ENCODE peak calls at places on chromosomes 3 and 15, in eight cellular contexts. D, M, H, E, G, P, X and C are unnamed samples.

GRCh38 chr3:126431103-126431534 is 36.4 kb downstream of the CFAP100 start:
- DNase-seq in E (no peak), P (no peak), M (no peak), G (no peak), H (no peak), D (no peak), X (no peak), C (no peak)

GRCh38 chr3:107683447-107683846 is 160.7 kb downstream of the BBX start:
- DNase-seq in D (peak), H (no peak), M (no peak), P (no peak), E (no peak), G (no peak), X (no peak), C (no peak)

GRCh38 chr15:71448688-71449114 is 333.4 kb downstream of the THSD4 start:
- DNase-seq in H (peak), M (peak), G (peak), P (peak), E (peak), X (peak), D (peak), C (no peak)

GRCh38 chr15:25437751-25438600 is 848 bp downstream of the UBE3A start:
- DNase-seq in G (peak), E (peak), P (no peak), M (peak), D (peak), H (no peak), X (no peak), C (peak)

GRCh38 chr3:51568978-51569377 is 30.5 kb downstream of the RAD54L2 start:
- DNase-seq in G (no peak), X (no peak), P (no peak), E (no peak), M (no peak), H (no peak), D (no peak), C (no peak)

GRCh38 chr15:29570931-29571727 is 251.1 kb downstream of the TJP1 start:
- DNase-seq in D (peak), M (no peak), P (no peak), X (no peak), G (peak), H (no peak), E (no peak), C (no peak)

GRCh38 chr3:62119139-62119538 is 254.2 kb downstream of the FEZF2 start:
- DNase-seq in G (no peak), X (no peak), P (no peak), E (peak), M (no peak), H (no peak), D (no peak), C (no peak)

GRCh38 chr3:186362988-186363387 is 954 bp upstream of the DGKG start:
- DNase-seq in G (no peak), X (no peak), M (no peak), E (peak), H (no peak), P (no peak), D (no peak), C (no peak)

GRCh38 chr3:104521606-104522336 is 844.9 kb upstream of the ALCAM start:
- DNase-seq in G (no peak), H (no peak), X (no peak), D (no peak), E (peak), P (no peak), M (no peak), C (peak)

GRCh38 chr15:29570121-29570930 is 251.9 kb downstream of the TJP1 start:
- DNase-seq in X (no peak), E (no peak), P (no peak), D (peak), H (no peak), G (no peak), M (no peak), C (no peak)

GRCh38 chr3:158802399-158803023 is 657 bp downstream of the MFSD1 start:
- DNase-seq in P (no peak), M (no peak), G (no peak), D (no peak), E (peak), H (no peak), X (no peak), C (no peak)

GRCh38 chr15:97470417-97470816 is 490.1 kb upstream of the ARRDC4 start:
- DNase-seq in X (no peak), M (no peak), H (no peak), P (no peak), D (no peak), G (no peak), E (no peak), C (no peak)

GRCh38 chr3:29668233-29668632 is 387.4 kb downstream of the RBMS3 start:
- DNase-seq in P (no peak), X (no peak), M (no peak), E (no peak), D (no peak), H (no peak), G (peak), C (no peak)

GRCh38 chr15:52080031-52080430 is 32.5 kb downstream of the BCL2L10 start:
- DNase-seq in E (no peak), G (peak), D (no peak), P (no peak), M (no peak), H (no peak), X (no peak), C (no peak)

GRCh38 chr15:79308874-79309273 is 2.0 kb upstream of the TMED3 start:
- DNase-seq in M (no peak), H (no peak), E (no peak), X (no peak), P (no peak), D (no peak), G (no peak), C (no peak)

GRCh38 chr3:168272343-168272984 is 176.7 kb upstream of the GOLIM4 start:
- DNase-seq in D (peak), X (no peak), P (no peak), G (peak), H (no peak), M (no peak), E (no peak), C (no peak)

GRCh38 chr15:101642361-101642760 is 9.8 kb downstream of the TM2D3 start:
- DNase-seq in G (no peak), X (no peak), D (peak), P (no peak), M (no peak), E (no peak), H (no peak), C (no peak)

GRCh38 chr3:190617185-190617584 is 103.3 kb downstream of the IL1RAP start:
- DNase-seq in E (no peak), M (no peak), H (no peak), P (no peak), X (no peak), G (peak), D (no peak), C (no peak)

GRCh38 chr3:170584585-170585007 is 1.3 kb downstream of the SLC7A14 start:
- DNase-seq in D (peak), E (peak), P (no peak), M (peak), H (no peak), X (no peak), G (peak), C (peak)

GRCh38 chr15:81813215-81813614 is 232.6 kb downstream of the MEX3B start:
- DNase-seq in X (no peak), M (no peak), E (no peak), P (no peak), G (peak), D (no peak), H (peak), C (no peak)

GRCh38 chr15:70243686-70244540 is 146.2 kb upstream of the TLE3 start:
- DNase-seq in X (no peak), D (no peak), M (no peak), G (no peak), E (no peak), H (no peak), P (no peak), C (no peak)

GRCh38 chr3:80424951-80425350 is 657.2 kb upstream of the ROBO1 start:
- DNase-seq in D (no peak), X (no peak), E (no peak), M (no peak), H (no peak), G (no peak), P (no peak), C (no peak)

GRCh38 chr3:9196009-9196408 is 53.4 kb downstream of the SRGAP3 start:
- DNase-seq in X (no peak), E (no peak), G (no peak), P (no peak), D (no peak), M (no peak), H (peak), C (no peak)

GRCh38 chr15:63350178-63350621 is 31.4 kb downstream of the CA12 start:
- DNase-seq in M (no peak), H (no peak), E (peak), D (peak), P (no peak), X (no peak), G (no peak), C (peak)

GRCh38 chr3:182908471-182908870 is 71.9 kb downstream of the DCUN1D1 start:
- DNase-seq in P (no peak), D (peak), E (no peak), X (no peak), M (no peak), H (no peak), G (no peak), C (no peak)

GRCh38 chr15:82047493-82048446 is 2.0 kb upstream of the MEX3B start:
- DNase-seq in P (no peak), E (peak), G (no peak), X (no peak), H (no peak), M (no peak), D (peak), C (no peak)

GRCh38 chr3:32391643-32392529 is at the start of gene CMTM7:
- DNase-seq in G (peak), E (peak), M (no peak), P (no peak), H (no peak), X (no peak), D (peak), C (peak)

GRCh38 chr3:63051920-63052319 is 176.7 kb upstream of the CADPS start:
- DNase-seq in G (no peak), D (peak), X (peak), P (peak), E (no peak), M (peak), H (peak), C (no peak)

GRCh38 chr3:163476179-163476578 is 1602.1 kb downstream of the SI start:
- DNase-seq in E (no peak), G (peak), P (no peak), X (no peak), H (no peak), M (no peak), D (no peak), C (no peak)

GRCh38 chr3:77254967-77255831 is 215.3 kb downstream of the ROBO2 start:
- DNase-seq in D (peak), H (no peak), G (peak), X (peak), M (peak), P (peak), E (no peak), C (no peak)

GRCh38 chr3:50147447-50147846 is 7.7 kb upstream of the SEMA3F start:
- DNase-seq in X (no peak), P (no peak), H (no peak), D (no peak), M (no peak), E (no peak), G (no peak), C (no peak)

GRCh38 chr15:97959738-97960363 is 652 bp upstream of the ARRDC4 start:
- DNase-seq in G (no peak), D (no peak), M (no peak), P (no peak), X (no peak), H (no peak), E (no peak), C (no peak)

GRCh38 chr3:16801698-16802097 is 83.1 kb upstream of the PLCL2 start:
- DNase-seq in X (peak), M (peak), E (no peak), P (peak), D (peak), H (no peak), G (no peak), C (no peak)

DNA sequence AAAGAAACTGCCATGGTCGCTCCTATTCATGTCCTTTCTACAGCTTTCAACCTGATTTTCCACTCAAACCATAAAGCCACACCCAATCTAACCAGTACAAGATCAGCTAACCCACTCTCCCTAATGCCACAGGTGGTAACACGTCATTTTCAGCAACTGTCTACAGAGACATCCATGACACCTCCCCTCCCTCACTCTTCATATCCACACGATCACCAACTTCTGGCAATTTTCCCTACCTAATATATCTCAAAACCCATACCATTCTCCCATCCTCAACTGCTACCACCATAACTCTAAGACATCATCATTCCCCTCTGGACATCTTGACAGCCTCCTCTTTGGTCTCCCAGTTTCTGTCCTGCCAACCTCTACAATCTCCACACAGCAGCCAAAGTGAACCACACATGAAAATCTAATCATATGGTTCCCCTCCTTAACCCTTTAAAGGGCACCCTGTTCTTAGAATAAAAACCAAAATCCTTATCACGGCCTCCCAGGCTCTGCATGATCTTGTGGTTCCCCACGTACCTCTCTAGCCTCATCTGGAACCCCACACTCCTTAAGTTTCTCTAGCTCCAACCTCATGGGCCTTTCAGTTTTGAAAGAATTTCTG is 33.6 kb downstream of the SPINK8 start:
- DNase-seq in G (no peak), X (no peak), P (no peak), H (no peak), E (no peak), M (no peak), D (no peak), C (no peak)
- H3K4me3 ChIP-seq in G (peak), X (peak), P (no peak), H (no peak), E (peak), M (no peak), D (peak), C (peak)

DNA sequence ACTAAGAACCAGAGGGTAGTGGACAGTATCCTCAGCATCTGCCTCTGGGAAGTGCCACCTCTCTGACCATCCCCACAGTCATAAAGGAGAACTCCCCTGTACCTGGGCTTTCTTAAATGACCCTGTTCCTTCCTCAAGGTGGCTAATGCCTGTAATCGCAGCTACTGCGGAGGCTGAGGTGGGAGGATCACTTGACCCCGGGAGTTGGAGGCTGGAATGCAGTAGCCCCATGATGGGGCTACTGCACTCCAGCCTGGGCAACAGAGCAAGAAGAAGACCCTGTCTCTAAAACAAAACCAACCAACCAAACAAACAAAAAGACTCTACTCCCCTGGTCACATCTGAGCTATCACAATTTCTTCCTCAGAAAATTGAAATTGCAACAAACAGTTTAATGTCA is 848 bp upstream of the BUB1B start:
- DNase-seq in E (no peak), D (no peak), X (no peak), M (no peak), G (no peak), H (no peak), P (no peak), C (no peak)
- H3K4me3 ChIP-seq in E (no peak), D (no peak), X (no peak), M (no peak), G (peak), H (no peak), P (no peak), C (no peak)

DNA sequence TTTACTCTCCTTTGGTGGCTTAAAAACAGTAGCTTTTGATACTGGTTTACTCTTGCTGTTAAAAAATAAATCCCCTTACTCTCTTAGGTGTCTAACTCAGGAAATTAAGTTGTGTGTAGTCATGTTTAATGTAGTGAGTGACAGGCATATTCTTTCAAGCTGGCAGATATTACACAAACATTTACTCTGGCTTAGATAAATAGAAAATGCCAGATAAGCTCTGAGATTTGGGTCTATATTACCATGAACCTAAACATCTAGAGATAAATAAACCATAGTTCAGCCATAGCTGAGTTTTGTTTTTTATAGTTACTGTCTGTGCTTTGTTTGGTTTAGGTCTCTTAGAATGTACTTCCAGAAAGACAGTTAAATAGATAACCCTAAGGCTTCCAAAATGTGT is 2.4 kb downstream of the SEMA6D start:
- DNase-seq in G (peak), P (no peak), E (no peak), X (no peak), D (no peak), H (no peak), M (no peak), C (no peak)
- H3K4me3 ChIP-seq in G (no peak), P (no peak), E (peak), X (no peak), D (peak), H (no peak), M (no peak), C (peak)

GRCh38 chr15:57387011-57387410 is 10.7 kb downstream of the CGNL1 start:
- DNase-seq in P (no peak), E (no peak), M (no peak), H (no peak), X (no peak), D (no peak), G (no peak), C (no peak)
- H3K4me3 ChIP-seq in P (no peak), E (no peak), M (no peak), H (peak), X (no peak), D (no peak), G (no peak), C (no peak)

GRCh38 chr3:147356909-147357733 is 49.2 kb downstream of the ZIC4 start:
- DNase-seq in E (no peak), H (no peak), M (no peak), D (peak), G (no peak), P (no peak), X (peak), C (no peak)

GRCh38 chr3:147358144-147358992 is 48.0 kb downstream of the ZIC4 start:
- DNase-seq in G (no peak), D (no peak), H (no peak), P (no peak), M (no peak), X (no peak), E (no peak), C (no peak)

GRCh38 chr3:147354621-147355020 is 51.7 kb downstream of the ZIC4 start:
- DNase-seq in X (no peak), M (no peak), H (no peak), E (no peak), G (no peak), P (no peak), D (no peak), C (no peak)

GRCh38 chr3:147356145-147356908 is 50.0 kb downstream of the ZIC4 start:
- DNase-seq in H (no peak), D (no peak), X (no peak), G (no peak), M (no peak), E (no peak), P (no peak), C (no peak)

DNA sequence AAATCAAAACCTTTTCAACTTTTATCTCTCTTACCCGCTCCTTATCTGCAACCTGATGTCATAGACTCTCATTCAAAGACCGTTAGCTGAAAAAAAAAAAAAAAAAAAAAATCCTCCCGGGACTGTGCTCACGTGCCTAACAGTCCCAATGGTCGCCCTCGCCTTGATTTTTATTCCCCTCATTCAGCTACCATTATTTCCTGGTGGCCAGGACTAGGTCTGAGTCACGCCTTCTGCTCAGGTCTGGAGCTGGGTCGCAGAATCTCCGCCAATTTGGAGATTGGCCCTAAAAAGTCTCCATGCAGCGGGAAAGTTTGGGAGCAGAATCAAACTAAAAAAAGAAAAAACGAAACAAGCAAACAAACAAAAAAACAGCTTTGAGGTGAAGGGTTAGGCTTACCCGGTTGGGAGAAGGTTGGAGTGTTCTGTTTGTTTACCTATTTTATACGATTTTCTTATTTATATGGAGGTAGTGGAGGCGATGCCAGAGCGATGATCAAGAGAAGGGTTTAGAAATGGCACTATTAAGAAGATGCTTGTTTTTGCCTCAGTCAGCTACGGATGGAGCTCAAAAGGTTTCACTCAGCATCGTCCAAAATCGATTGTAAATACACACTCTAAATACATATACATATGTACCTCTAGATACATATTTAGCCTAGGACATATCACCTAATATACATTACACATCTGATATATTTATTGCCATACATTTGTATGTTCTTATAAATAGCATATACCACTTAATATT is 51.1 kb downstream of the ZIC4 start:
- DNase-seq in P (no peak), G (no peak), X (no peak), E (no peak), M (no peak), D (no peak), H (no peak), C (no peak)
- H3K4me3 ChIP-seq in P (no peak), G (no peak), X (no peak), E (no peak), M (no peak), D (no peak), H (peak), C (no peak)

GRCh38 chr3:119279101-119279554 is 15.1 kb upstream of the ARHGAP31 start:
- DNase-seq in E (peak), P (no peak), H (no peak), D (no peak), X (no peak), G (no peak), M (no peak), C (peak)
- H3K4me3 ChIP-seq in E (no peak), P (no peak), H (no peak), D (no peak), X (no peak), G (no peak), M (no peak), C (peak)

GRCh38 chr15:41777421-41777973 is 3.2 kb downstream of the MAPKBP1 start:
- DNase-seq in H (no peak), D (peak), G (peak), P (no peak), E (no peak), M (no peak), X (no peak), C (no peak)
- H3K4me3 ChIP-seq in H (no peak), D (peak), G (peak), P (no peak), E (no peak), M (no peak), X (peak), C (no peak)

GRCh38 chr3:184315506-184315867 is 1.1 kb downstream of the EIF4G1 start:
- DNase-seq in H (no peak), P (no peak), D (peak), M (no peak), E (no peak), G (no peak), X (no peak), C (no peak)
- H3K4me3 ChIP-seq in H (peak), P (peak), D (peak), M (peak), E (peak), G (peak), X (peak), C (peak)